ENCODE peak calls at places on chromosomes 2 and 18, in four cellular contexts. D is thoracic aorta; M is CD8-positive, alpha-beta T cell; O is CD8-positive, alpha-beta memory T cell. S is an unnamed sample.
A peak's percentile ranks its signal among the peaks of the same experiment; 100 is the strongest.

GRCh38 chr2:86062043-86062442 is 43.6 kb downstream of the POLR1A start:
- DNase-seq in D (no peak), M (no peak), O (no peak), S (no peak)

GRCh38 chr2:134231965-134232340 is 21.9 kb upstream of the MGAT5 start:
- DNase-seq in D (no peak), M (no peak), O (no peak), S (no peak)

GRCh38 chr18:21129586-21130216 is 18.1 kb upstream of the ROCK1 start:
- DNase-seq in D (no peak), M (no peak), O (no peak), S (no peak)

GRCh38 chr2:177244244-177244771 is 20.2 kb downstream of the NFE2L2 start:
- DNase-seq in D (no peak), M (no peak), O (no peak), S (no peak)

GRCh38 chr2:239397856-239398470 is 2.9 kb downstream of the HDAC4 start:
- DNase-seq in D (no peak), M (no peak), O (no peak), S (no peak)

GRCh38 chr18:57940166-57940565 is 103.9 kb upstream of the NEDD4L start:
- DNase-seq in D (no peak), M (no peak), O (no peak), S (no peak)

GRCh38 chr2:96156926-96157648 is 11.8 kb upstream of the DUSP2 start:
- DNase-seq in D (no peak), M (no peak), O (no peak), S (no peak)

GRCh38 chr2:33763671-33764310 is 164.7 kb upstream of the FAM98A start:
- DNase-seq in D (no peak), M (no peak), O (no peak), S (no peak)

GRCh38 chr2:12061785-12062184 is 315.4 kb downstream of the LPIN1 start:
- DNase-seq in D (no peak), M (no peak), O (no peak), S (no peak)

GRCh38 chr2:207513577-207514257 is 16.0 kb upstream of the CREB1 start:
- DNase-seq in D (no peak), M (no peak), O (no peak), S (no peak)

GRCh38 chr2:108171652-108172051 is 68.1 kb upstream of the SULT1C3 start:
- DNase-seq in D (no peak), M (no peak), O (no peak), S (no peak)

GRCh38 chr2:144015036-144015435 is 504.9 kb downstream of the ZEB2 start:
- DNase-seq in D (no peak), M (no peak), O (no peak), S (no peak)

GRCh38 chr2:43269706-43270105 is 43.3 kb upstream of the ZFP36L2 start:
- DNase-seq in D (peak; percentile 61), M (no peak), O (no peak), S (no peak)

GRCh38 chr18:78868330-78869316 is 111.0 kb upstream of the SALL3 start:
- DNase-seq in D (no peak), M (no peak), O (no peak), S (no peak)

GRCh38 chr2:57906152-57906732 is 140.4 kb upstream of the VRK2 start:
- DNase-seq in D (no peak), M (no peak), O (no peak), S (peak; percentile 2)

GRCh38 chr18:58491773-58492752 is 136.8 kb downstream of the ALPK2 start:
- DNase-seq in D (no peak), M (no peak), O (no peak), S (no peak)

GRCh38 chr2:130764035-130764820 is 8.9 kb downstream of the AMER3 start:
- DNase-seq in D (no peak), M (no peak), O (no peak), S (no peak)

GRCh38 chr2:33765122-33765521 is 166.0 kb upstream of the FAM98A start:
- DNase-seq in D (no peak), M (no peak), O (no peak), S (no peak)

GRCh38 chr2:10777842-10778723 is 34.5 kb downstream of the PDIA6 start:
- DNase-seq in D (no peak), M (no peak), O (no peak), S (no peak)

GRCh38 chr2:239246723-239247122 is 154.1 kb downstream of the HDAC4 start:
- DNase-seq in D (no peak), M (no peak), O (no peak), S (no peak)

GRCh38 chr2:40352321-40353099 is 99.4 kb downstream of the SLC8A1 start:
- DNase-seq in D (no peak), M (no peak), O (no peak), S (no peak)

GRCh38 chr2:75003773-75004172 is 45.3 kb downstream of the POLE4 start:
- DNase-seq in D (no peak), M (no peak), O (no peak), S (no peak)

GRCh38 chr2:119426396-119426675 is 5.3 kb upstream of the TMEM37 start:
- DNase-seq in D (no peak), M (no peak), O (no peak), S (no peak)
- H3K4me3 ChIP-seq in D (no peak overlapping the region), M (no peak overlapping the region), O (no peak overlapping the region), S (no peak overlapping the region)

DNA sequence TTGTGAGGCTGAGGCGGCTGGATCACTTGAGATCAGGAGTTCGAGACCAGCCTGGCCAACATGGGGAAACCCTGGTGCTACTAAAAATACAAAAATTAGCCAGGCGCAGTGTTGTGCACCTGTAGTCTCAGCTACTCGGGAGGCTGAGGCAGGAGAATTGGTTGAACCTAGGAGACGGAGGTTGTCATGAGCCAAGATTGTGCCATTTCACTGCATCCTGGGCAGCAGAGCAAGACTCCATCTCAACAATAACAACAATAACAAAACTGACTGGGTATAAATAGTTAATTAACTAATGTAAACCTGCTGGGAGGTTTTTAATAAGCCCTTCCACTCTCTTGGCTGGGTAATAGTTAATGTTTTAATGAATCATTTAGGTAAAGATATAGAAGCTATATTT is 7.8 kb downstream of the SULT6B1 start:
- DNase-seq in D (no peak), M (no peak), O (no peak), S (no peak)
- H3K4me1 ChIP-seq in D (no peaks in the 10 kb centered on the region), M (no peaks in the 10 kb centered on the region), O (no peaks in the 10 kb centered on the region), S (no peaks in the 10 kb centered on the region)

GRCh38 chr2:237152361-237152760 is 66.7 kb downstream of the COPS8 start:
- DNase-seq in D (no peak), M (no peak), O (no peak), S (no peak)
- H3K27ac ChIP-seq in D (no peak overlapping the region), M (no peak overlapping the region), O (no peak overlapping the region), S (no peak overlapping the region)

DNA sequence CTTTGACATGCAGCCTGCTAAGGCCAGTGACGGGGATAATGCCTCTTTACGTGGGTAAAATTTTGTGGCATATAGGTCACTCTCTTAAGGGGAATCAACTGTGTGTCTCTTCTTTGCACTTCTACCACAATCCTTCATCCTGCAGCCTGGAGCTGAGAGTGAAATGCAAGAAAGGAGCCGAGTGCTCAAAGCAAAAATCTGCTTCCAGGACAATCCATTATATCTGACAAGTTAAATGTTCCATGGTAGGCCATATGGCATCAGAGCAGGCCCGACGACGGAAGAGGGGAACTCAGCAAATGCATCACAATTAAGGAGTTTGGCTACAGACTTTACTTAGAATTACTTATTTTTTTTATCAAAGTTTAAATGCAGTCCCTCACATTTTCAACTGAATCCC is 171.2 kb downstream of the TCF4 start:
- DNase-seq in D (no peak), M (no peak), O (no peak), S (no peak)
- H3K4me3 ChIP-seq in D (no peak overlapping the region), M (no peak overlapping the region), O (no peak overlapping the region), S (no peak overlapping the region)